ENCODE peak calls at places on chromosomes 1 and 21, in six cellular contexts. U is A549, F is GM12878, G is endothelial cell of umbilical vein, N is K562, A is HepG2. W is an unnamed sample.

GRCh38 chr1:113593550-113594288 is 165.6 kb downstream of the PHTF1 start:
- DNase-seq in A (no peak), G (no peak), F (no peak), N (no peak), U (no peak), W (no peak)

GRCh38 chr1:97593192-97593591 is 327.6 kb downstream of the DPYD start:
- DNase-seq in U (no peak), A (no peak), G (no peak), N (no peak), F (no peak), W (no peak)

GRCh38 chr1:154520333-154520732 is 18.1 kb upstream of the SHE start:
- DNase-seq in G (peak), N (no peak), F (no peak), A (no peak), U (no peak), W (no peak)

GRCh38 chr1:101150676-101151075 is 86.1 kb upstream of the S1PR1 start:
- DNase-seq in U (no peak), A (peak), F (no peak), N (no peak), G (peak), W (no peak)

GRCh38 chr1:248127653-248128052 is 17.3 kb upstream of the OR2M5 start:
- DNase-seq in A (no peak), G (no peak), F (no peak), N (no peak), U (no peak), W (no peak)

GRCh38 chr1:5994713-5995621 is 2.7 kb upstream of the NPHP4 start:
- DNase-seq in G (no peak), F (peak), N (no peak), A (no peak), U (no peak), W (no peak)

GRCh38 chr1:224234017-224234416 is 51.0 kb downstream of the DEGS1 start:
- DNase-seq in U (no peak), A (no peak), F (no peak), G (no peak), N (no peak), W (no peak)

GRCh38 chr1:170200161-170200560 is 54.4 kb downstream of the NTMT2 start:
- DNase-seq in N (no peak), F (no peak), G (no peak), A (no peak), U (no peak), W (no peak)

GRCh38 chr1:12409676-12410075 is 179.8 kb downstream of the VPS13D start:
- DNase-seq in A (no peak), N (no peak), G (no peak), U (no peak), F (no peak), W (no peak)

GRCh38 chr1:44296067-44296466 is 59.0 kb downstream of the ERI3 start:
- DNase-seq in G (no peak), A (peak), U (no peak), N (no peak), F (no peak), W (no peak)

GRCh38 chr1:97337250-97338030 is 583.4 kb downstream of the DPYD start:
- DNase-seq in U (no peak), N (no peak), A (no peak), F (no peak), G (peak), W (no peak)

GRCh38 chr1:70627910-70628309 is 216.8 kb downstream of the CTH start:
- DNase-seq in U (no peak), F (no peak), G (no peak), A (no peak), N (no peak), W (no peak)

GRCh38 chr1:32904797-32905196 is 3.6 kb upstream of the TMEM54 start:
- DNase-seq in N (no peak), G (no peak), A (no peak), F (no peak), U (no peak), W (no peak)

GRCh38 chr1:234781241-234782056 is 171.5 kb upstream of the IRF2BP2 start:
- DNase-seq in F (no peak), G (peak), U (peak), N (peak), A (peak), W (peak)
- TF ChIP-seq MYC in F (no peak), G (no peak), U (no peak), N (no peak), A (no peak), W (no peak)

DNA sequence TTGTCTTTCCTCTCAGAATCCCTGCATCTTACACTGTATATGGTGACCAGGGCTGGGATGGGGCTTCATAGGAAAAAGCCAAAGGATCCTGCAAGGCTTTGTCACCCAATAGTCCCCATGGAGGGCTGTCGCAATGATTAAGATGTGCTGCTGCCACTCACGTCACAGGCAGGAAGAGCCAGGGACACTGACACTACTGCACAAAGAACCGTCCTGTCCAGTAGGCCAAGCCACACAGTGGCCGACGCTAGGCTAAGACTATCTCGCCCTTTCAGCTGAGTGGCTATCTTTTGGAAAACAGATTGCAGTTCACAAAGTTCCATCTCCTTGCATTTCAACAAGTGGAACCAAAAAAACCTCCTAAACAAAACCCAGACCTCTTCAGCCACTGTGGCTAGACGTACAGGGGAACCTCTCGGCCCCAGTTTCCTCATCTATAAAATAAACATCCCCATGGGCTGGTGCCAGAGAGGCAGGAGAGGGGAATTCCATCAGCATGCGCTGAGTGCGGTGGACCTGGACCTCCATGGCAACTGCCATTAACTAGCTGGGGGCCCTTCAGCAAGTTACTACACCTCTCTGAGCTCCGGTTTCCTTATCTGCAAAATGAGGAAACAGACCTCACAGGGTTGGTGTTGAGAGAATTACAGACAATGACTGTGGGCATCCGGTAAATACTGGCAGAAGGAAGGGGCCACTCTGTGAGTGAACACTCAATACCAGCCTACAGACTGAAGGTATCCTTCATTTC is 8.7 kb downstream of the CAPZB start:
- DNase-seq in U (no peak), G (peak), F (peak), A (no peak), N (no peak), W (peak)
- H3K4me3 ChIP-seq in U (no peak), G (no peak), F (peak), A (no peak), N (no peak), W (peak)

DNA sequence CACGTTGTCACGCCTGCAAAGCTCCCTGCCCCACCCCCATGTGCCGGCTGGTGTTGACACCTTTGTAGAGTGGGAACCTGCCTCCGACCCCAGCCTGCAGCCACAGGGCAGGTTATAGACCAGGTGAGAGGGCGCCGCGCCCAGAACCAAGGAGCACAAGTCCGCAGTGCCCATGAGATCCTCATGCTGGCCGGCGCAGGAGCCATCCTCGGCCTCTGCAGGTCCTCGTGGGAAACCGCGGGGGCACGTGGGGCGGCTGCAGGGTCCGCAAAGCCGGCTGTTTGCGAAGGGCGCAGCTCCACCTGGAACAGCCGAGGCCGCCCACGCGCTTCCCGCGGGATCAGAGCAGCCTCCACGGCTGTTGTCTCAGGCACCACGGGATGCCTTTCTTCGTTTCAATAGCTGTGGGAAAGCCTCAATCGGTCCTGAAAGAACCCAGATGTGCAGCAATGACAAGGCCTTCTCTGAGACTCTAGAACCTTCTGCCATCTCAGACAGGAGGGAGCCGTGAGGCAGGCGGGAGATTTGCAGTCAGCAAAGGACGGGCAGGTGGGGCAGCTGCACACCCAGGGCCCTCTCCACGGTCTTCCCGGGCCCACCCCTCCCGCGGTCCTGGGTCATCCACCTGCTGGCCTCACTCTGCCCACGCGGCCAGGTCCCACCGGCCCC is 29.9 kb downstream of the POFUT2 start:
- DNase-seq in N (no peak), G (no peak), F (no peak), U (no peak), A (no peak), W (no peak)
- TF ChIP-seq MYC in N (no peak), G (no peak), F (no peak), U (no peak), A (no peak), W (no peak)

GRCh38 chr1:23906731-23907130 is 6.4 kb downstream of the CNR2 start:
- DNase-seq in N (no peak), G (no peak), U (no peak), A (no peak), F (no peak), W (no peak)
- H3K4me3 ChIP-seq in N (no peak), G (no peak), U (no peak), A (no peak), F (no peak), W (no peak)

DNA sequence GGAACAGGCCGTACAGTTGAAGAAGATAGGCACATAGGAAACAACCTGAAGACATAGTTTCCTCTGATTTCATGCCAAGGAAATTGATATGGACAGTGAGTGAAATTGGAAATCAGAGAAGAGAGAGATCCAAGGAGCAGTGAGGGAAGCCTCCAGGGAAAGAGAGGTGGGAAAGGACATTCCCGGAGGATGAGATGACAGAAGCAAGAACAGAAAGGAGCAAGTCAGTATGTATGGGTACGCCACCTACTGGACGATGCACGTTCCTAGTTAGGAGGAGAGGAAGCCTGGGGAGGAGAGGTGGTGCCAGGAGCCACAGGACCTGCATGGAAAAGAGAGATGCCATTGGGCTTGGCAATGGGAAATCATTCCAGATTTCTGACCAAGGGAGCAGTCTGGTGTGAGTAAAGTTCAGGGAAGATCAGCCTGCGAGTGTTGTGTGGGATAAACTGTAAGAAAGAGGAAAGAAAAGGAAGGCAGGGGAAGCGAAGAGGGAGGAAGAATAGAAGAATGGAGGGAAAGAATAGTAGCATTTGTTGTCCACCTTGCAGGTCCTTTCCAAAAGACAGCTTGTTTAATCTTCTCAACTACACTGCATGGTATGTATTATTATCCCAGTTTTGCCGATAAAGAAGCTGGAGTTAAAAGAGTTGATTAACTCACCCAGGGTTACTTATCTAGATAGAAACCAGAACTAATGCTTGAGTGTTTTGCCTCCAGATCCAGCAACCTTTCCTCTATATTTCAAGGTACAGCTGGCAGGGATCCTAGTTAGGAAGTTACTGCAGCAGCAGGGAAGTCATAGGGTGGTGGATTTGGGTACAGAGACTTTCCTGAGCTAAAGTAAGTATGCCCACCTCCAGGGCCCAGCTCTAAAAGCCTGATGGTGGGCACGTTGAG is 27.4 kb downstream of the C1orf116 start:
- DNase-seq in F (peak), U (peak), G (peak), A (peak), N (peak), W (peak)
- TF ChIP-seq MYC in F (no peak), U (no peak), G (no peak), A (no peak), N (no peak), W (no peak)

DNA sequence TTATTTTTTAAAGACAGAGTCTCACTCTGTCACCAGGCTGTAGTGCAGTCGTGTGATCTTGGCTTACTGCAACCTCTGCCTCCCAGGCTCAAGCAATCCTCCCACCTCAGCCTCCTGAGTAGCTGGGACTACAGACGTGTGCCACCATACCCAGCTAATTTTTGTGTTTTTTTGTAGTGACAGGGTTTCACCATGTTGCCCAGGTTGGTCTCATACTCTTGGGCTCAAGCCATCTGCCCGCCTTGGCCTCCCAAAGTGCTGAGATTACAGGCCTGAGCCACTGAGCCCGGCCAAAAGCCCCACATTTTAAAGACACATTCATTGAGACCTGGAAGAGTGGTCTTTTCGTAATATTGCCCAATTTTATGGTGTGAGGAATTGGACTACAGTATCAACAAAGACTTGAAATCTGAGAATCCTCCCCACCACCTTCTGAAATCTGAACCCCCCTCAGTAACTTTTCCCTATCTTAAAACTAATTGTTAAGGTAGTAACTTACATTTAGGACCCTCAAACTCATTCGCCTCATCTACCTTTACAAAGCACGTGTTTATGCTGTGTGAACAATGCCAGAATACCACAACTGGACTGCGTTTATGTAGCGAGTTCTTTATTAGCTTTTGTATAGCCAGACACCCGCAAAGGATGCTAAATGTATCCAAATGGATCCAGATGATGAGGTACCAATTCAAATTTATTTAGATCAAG is 2.7 kb downstream of the ERRFI1 start:
- DNase-seq in F (no peak), N (no peak), G (no peak), A (no peak), U (no peak), W (no peak)
- H3K4me3 ChIP-seq in F (no peak), N (no peak), G (no peak), A (peak), U (peak), W (no peak)

GRCh38 chr1:31762323-31762722 is 1.8 kb downstream of the ADGRB2 start:
- DNase-seq in F (no peak), G (no peak), U (no peak), N (no peak), A (no peak), W (no peak)

GRCh38 chr1:31760901-31761470 is 3.2 kb downstream of the ADGRB2 start:
- DNase-seq in A (peak), N (peak), U (peak), G (no peak), F (no peak), W (peak)

GRCh38 chr1:31759266-31760023 is 4.7 kb downstream of the ADGRB2 start:
- DNase-seq in F (no peak), U (no peak), A (no peak), N (no peak), G (no peak), W (peak)

GRCh38 chr1:31761883-31762282 is 2.3 kb downstream of the ADGRB2 start:
- DNase-seq in N (no peak), U (no peak), F (no peak), A (no peak), G (no peak), W (no peak)

DNA sequence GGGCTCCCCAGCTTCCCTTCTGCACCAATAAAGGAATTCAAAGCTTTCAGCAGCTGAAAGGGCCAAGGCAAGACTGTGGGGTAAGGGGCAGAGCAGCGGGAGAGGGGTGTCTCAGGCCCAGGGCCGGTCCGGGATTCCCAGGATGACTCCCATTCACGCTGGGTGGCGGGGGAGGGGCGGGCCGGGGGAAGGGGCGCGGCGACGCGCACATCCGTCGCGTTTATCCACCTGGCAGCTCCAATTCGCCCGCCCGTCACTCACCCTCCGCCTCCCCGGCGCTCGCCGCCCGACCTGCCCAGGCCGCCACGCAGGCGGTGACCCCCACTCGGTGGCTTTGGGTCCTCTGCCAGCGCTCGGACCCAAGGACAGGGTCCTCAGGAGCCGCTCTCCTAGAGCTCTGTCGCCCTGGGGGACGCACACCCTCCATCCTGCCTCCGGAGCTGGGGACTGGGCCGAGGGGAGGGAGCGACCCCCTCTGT is 3.7 kb downstream of the ADGRB2 start:
- DNase-seq in F (no peak), A (no peak), U (peak), G (no peak), N (no peak), W (no peak)
- TF ChIP-seq MYC in F (no peak), A (no peak), U (no peak), G (no peak), N (no peak), W (no peak)

GRCh38 chr1:206457408-206457807 is 12.9 kb upstream of the IKBKE start:
- DNase-seq in U (no peak), F (no peak), N (no peak), A (no peak), G (peak), W (no peak)
- H3K4me3 ChIP-seq in U (no peak), F (no peak), N (no peak), A (no peak), G (no peak), W (no peak)

DNA sequence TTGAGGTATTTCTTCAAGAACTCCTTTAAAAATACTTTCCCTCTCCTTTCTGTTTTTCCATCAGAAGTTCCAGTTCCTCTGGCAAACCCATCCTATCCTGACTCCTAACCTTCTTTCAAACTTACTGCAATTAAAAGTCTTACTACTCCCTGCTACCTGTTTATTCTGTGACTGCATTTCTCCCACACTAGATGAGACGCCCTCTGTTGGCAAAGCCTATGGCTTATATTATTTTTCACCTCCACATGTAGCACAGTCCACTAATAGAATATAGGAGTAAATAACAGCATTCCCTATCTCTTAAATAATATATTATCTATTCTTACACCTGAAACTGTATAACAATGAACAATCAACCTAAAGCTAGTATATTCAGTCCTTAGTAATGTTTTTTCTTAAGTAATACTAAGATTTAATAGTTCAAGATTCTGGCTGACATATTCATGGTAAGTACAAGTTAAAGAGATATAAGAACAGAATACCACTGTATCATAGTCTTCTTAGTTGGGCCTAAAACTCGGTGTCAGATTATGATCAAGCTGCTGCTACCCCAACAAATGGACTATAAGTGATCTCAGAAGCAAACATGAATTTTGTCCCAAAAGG is 54.8 kb downstream of the RAB3GAP2 start:
- DNase-seq in G (peak), F (no peak), N (no peak), U (peak), A (peak), W (peak)
- TF ChIP-seq MYC in G (no peak), F (no peak), N (no peak), U (no peak), A (no peak), W (no peak)

W was measured in NB4.